ENCODE peak calls at places on chromosome 16, in seven cellular contexts. One of them, this sample, is unnamed. For H3K4me1 and H3K36me3, the result is how much of the 10 kb centered on the place peaks cover.

GRCh38 chr16:15777533-15778203 is 79.2 kb downstream of the MYH11 start:
- DNase-seq in uterus: no peak
- DNase-seq in adrenal gland: no peak
- DNase-seq in OCI-LY7: peak
- DNase-seq in psoas muscle: no peak
- DNase-seq in aorta: no peak
- DNase-seq in thoracic aorta: no peak
- DNase-seq in this sample: no peak

GRCh38 chr16:17777461-17777863 is 306.7 kb upstream of the XYLT1 start:
- DNase-seq in thoracic aorta: no peak
- DNase-seq in OCI-LY7: no peak
- DNase-seq in aorta: no peak
- DNase-seq in uterus: no peak
- DNase-seq in adrenal gland: no peak
- DNase-seq in psoas muscle: no peak
- DNase-seq in this sample: no peak

GRCh38 chr16:68447721-68448359 is 468 bp downstream of the SMPD3 start:
- DNase-seq in OCI-LY7: no peak
- DNase-seq in psoas muscle: no peak
- DNase-seq in aorta: no peak
- DNase-seq in adrenal gland: no peak
- DNase-seq in thoracic aorta: no peak
- DNase-seq in uterus: no peak
- DNase-seq in this sample: no peak

GRCh38 chr16:20675488-20676267 is 21.8 kb downstream of the ACSM1 start:
- DNase-seq in uterus: peak
- DNase-seq in adrenal gland: no peak
- DNase-seq in thoracic aorta: no peak
- DNase-seq in psoas muscle: no peak
- DNase-seq in OCI-LY7: no peak
- DNase-seq in aorta: no peak
- DNase-seq in this sample: no peak

GRCh38 chr16:13997933-13998332 is 73.2 kb upstream of the MRTFB start:
- DNase-seq in adrenal gland: no peak
- DNase-seq in psoas muscle: no peak
- DNase-seq in thoracic aorta: no peak
- DNase-seq in aorta: no peak
- DNase-seq in uterus: no peak
- DNase-seq in OCI-LY7: peak
- DNase-seq in this sample: no peak

GRCh38 chr16:8686879-8687278 is 12.5 kb downstream of the ABAT start:
- DNase-seq in adrenal gland: no peak
- DNase-seq in aorta: no peak
- DNase-seq in OCI-LY7: no peak
- DNase-seq in uterus: no peak
- DNase-seq in thoracic aorta: no peak
- DNase-seq in psoas muscle: no peak
- DNase-seq in this sample: no peak

GRCh38 chr16:1108299-1109252 is 12.5 kb upstream of the C1QTNF8 start:
- DNase-seq in OCI-LY7: no peak
- DNase-seq in aorta: peak
- DNase-seq in uterus: peak
- DNase-seq in adrenal gland: peak
- DNase-seq in thoracic aorta: no peak
- DNase-seq in psoas muscle: peak
- DNase-seq in this sample: no peak

GRCh38 chr16:89081556-89081955 is 12.1 kb upstream of the ACSF3 start:
- DNase-seq in adrenal gland: no peak
- DNase-seq in aorta: no peak
- DNase-seq in OCI-LY7: no peak
- DNase-seq in uterus: no peak
- DNase-seq in psoas muscle: no peak
- DNase-seq in thoracic aorta: no peak
- DNase-seq in this sample: no peak

GRCh38 chr16:68452176-68452575 is 3.9 kb upstream of the SMPD3 start:
- DNase-seq in adrenal gland: no peak
- DNase-seq in thoracic aorta: no peak
- DNase-seq in uterus: no peak
- DNase-seq in aorta: no peak
- DNase-seq in OCI-LY7: no peak
- DNase-seq in psoas muscle: no peak
- DNase-seq in this sample: no peak

GRCh38 chr16:88347656-88348376 is 34.9 kb upstream of the ZNF469 start:
- DNase-seq in uterus: no peak
- DNase-seq in OCI-LY7: peak
- DNase-seq in psoas muscle: peak
- DNase-seq in adrenal gland: no peak
- DNase-seq in aorta: peak
- DNase-seq in thoracic aorta: no peak
- DNase-seq in this sample: no peak

GRCh38 chr16:89422527-89422904 is 67.8 kb downstream of the ANKRD11 start:
- DNase-seq in thoracic aorta: peak
- DNase-seq in psoas muscle: no peak
- DNase-seq in aorta: peak
- DNase-seq in OCI-LY7: no peak
- DNase-seq in adrenal gland: no peak
- DNase-seq in uterus: no peak
- DNase-seq in this sample: no peak

GRCh38 chr16:22373662-22374310 is 633 bp downstream of the CDR2 start:
- DNase-seq in thoracic aorta: no peak
- DNase-seq in aorta: peak
- DNase-seq in psoas muscle: peak
- DNase-seq in OCI-LY7: peak
- DNase-seq in uterus: peak
- DNase-seq in adrenal gland: peak
- DNase-seq in this sample: peak

GRCh38 chr16:26594666-26595065 is 472.1 kb upstream of the C16orf82 start:
- DNase-seq in psoas muscle: no peak
- DNase-seq in uterus: no peak
- DNase-seq in aorta: no peak
- DNase-seq in OCI-LY7: no peak
- DNase-seq in thoracic aorta: no peak
- DNase-seq in adrenal gland: no peak
- DNase-seq in this sample: no peak

DNA sequence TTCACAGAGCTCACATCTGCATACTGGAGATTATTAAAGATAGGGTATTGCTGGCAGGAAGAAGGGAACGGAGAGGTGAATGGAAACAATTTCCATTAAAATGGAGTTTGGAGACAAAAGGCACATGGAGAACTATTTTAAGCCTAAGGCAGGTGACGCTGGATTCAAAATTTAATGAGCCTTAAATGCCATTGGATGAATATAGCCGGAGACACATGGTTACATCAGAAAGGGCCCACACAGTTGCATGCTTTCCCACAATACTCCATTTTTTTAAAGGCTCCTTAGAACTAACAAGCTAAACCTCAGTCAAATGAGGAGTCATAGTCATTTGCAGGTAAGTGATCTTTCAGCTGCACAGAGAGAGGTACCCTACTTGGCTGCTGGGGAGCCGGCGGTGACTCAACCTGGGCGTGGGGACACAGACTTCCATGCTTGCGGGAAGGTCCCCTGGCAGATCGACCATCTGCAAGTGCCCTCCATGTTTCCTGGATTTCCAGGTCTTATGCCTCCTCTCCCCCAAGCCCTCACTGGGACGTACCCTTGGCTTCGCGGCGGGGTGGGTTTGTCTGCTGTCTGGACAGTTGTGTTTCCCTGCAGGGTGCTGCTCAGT is 259.2 kb downstream of the CBLN1 start:
- DNase-seq in adrenal gland: no peak
- DNase-seq in aorta: no peak
- DNase-seq in psoas muscle: no peak
- DNase-seq in thoracic aorta: no peak
- DNase-seq in uterus: no peak
- DNase-seq in OCI-LY7: no peak
- DNase-seq in this sample: no peak
- H3K4me3 ChIP-seq in adrenal gland: no peak
- H3K4me3 ChIP-seq in aorta: no peak
- H3K4me3 ChIP-seq in psoas muscle: no peak
- H3K4me3 ChIP-seq in thoracic aorta: no peak
- H3K4me3 ChIP-seq in uterus: no peak
- H3K4me3 ChIP-seq in OCI-LY7: no peak
- H3K4me3 ChIP-seq in this sample: no peak

DNA sequence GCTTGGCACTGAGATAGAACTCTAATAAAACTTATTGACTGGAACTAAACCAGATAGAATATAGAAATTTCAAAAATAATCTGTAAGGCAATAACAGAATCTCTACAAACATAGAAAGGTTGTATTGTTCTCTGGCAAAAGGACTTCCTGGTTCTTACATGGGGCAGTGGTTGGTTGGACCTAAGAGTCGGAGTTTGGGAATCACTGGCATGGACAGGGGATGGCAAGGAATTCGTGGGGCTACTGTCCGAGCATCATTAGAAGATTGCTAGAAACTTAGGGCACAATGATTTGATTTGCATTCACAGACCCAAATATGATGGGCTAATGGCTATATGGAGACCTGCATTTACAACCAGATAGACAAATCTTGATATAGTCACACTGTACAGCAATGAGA is 103.8 kb upstream of the GOT2 start:
- DNase-seq in uterus: no peak
- DNase-seq in psoas muscle: no peak
- DNase-seq in thoracic aorta: no peak
- DNase-seq in aorta: no peak
- DNase-seq in adrenal gland: no peak
- DNase-seq in OCI-LY7: no peak
- DNase-seq in this sample: no peak
- H3K4me1 ChIP-seq in uterus: under half
- H3K4me1 ChIP-seq in psoas muscle: under half
- H3K4me1 ChIP-seq in thoracic aorta: under half
- H3K4me1 ChIP-seq in aorta: under half
- H3K4me1 ChIP-seq in adrenal gland: under half
- H3K4me1 ChIP-seq in OCI-LY7: under half
- H3K4me1 ChIP-seq in this sample: under half

GRCh38 chr16:3691778-3692177 is 25.5 kb downstream of the TRAP1 start:
- DNase-seq in OCI-LY7: no peak
- DNase-seq in adrenal gland: no peak
- DNase-seq in uterus: no peak
- DNase-seq in aorta: peak
- DNase-seq in psoas muscle: peak
- DNase-seq in thoracic aorta: no peak
- DNase-seq in this sample: no peak

GRCh38 chr16:3689731-3690130 is 27.6 kb downstream of the TRAP1 start:
- DNase-seq in adrenal gland: no peak
- DNase-seq in OCI-LY7: no peak
- DNase-seq in thoracic aorta: no peak
- DNase-seq in aorta: no peak
- DNase-seq in psoas muscle: no peak
- DNase-seq in uterus: no peak
- DNase-seq in this sample: no peak

GRCh38 chr16:3690991-3691720 is 26.2 kb downstream of the TRAP1 start:
- DNase-seq in aorta: peak
- DNase-seq in adrenal gland: no peak
- DNase-seq in uterus: peak
- DNase-seq in OCI-LY7: no peak
- DNase-seq in thoracic aorta: no peak
- DNase-seq in psoas muscle: peak
- DNase-seq in this sample: peak

GRCh38 chr16:3690470-3690918 is 26.8 kb downstream of the TRAP1 start:
- DNase-seq in uterus: peak
- DNase-seq in aorta: peak
- DNase-seq in thoracic aorta: peak
- DNase-seq in psoas muscle: peak
- DNase-seq in OCI-LY7: peak
- DNase-seq in adrenal gland: peak
- DNase-seq in this sample: peak

DNA sequence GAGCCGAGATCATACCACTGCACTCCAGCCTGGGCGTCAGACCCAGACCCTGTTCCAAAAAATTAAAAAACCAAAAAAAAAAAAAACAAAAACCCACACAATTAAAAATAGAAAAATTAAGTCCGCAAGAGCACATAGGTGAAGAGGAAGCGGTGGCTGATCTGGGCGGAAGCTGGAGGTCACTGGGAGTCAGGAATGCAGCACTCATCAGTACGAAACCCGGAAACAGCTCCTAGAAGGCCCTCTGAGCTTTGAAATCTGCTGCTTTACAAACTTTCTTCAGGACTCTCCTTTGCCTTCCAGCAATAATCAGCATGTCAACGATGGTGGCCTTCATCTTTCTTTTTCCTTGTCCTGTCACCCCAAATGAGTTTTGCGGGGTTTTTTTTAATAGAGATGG is 29.5 kb downstream of the TRAP1 start:
- DNase-seq in adrenal gland: no peak
- DNase-seq in psoas muscle: no peak
- DNase-seq in uterus: no peak
- DNase-seq in OCI-LY7: no peak
- DNase-seq in thoracic aorta: no peak
- DNase-seq in aorta: peak
- DNase-seq in this sample: no peak
- H3K36me3 ChIP-seq in adrenal gland: under half
- H3K36me3 ChIP-seq in psoas muscle: half or more
- H3K36me3 ChIP-seq in uterus: under half
- H3K36me3 ChIP-seq in OCI-LY7: half or more
- H3K36me3 ChIP-seq in thoracic aorta: under half
- H3K36me3 ChIP-seq in aorta: under half
- H3K36me3 ChIP-seq in this sample: under half

DNA sequence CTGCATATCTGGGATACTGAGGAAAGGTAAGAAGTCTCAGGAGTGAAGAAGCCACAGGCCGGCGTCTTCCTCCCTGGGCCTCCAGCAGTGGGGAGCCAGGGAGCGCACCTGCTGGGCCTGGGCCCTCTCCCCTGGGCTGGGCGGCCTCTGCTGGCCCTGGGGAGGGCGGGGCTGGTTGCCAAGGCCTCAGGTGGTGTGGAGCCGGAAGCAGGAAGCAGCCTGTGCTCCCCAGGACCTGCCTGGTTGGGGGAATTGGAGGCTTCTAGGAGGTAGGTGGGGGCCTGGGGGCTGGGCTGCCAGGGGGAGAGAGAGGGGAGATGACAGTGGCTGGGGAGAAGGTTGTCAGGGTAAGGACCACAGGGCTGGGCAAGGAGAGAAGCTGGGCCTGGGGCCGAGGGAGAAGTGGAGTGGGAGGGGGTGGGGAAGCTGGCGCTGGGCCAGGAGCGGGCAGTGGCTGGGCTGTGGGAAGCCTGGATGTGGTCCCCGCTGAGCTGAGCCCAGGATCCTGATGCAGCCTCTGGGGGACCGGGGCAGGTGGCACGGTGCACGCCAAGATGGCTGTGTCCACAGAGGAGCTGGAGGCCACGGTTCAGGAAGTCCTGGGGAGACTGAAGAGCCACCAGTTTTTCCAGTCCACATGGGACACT is at the start of gene SMIM22:
- DNase-seq in psoas muscle: no peak
- DNase-seq in aorta: no peak
- DNase-seq in uterus: no peak
- DNase-seq in thoracic aorta: no peak
- DNase-seq in OCI-LY7: no peak
- DNase-seq in adrenal gland: no peak
- DNase-seq in this sample: no peak
- H3K4me3 ChIP-seq in psoas muscle: no peak
- H3K4me3 ChIP-seq in aorta: no peak
- H3K4me3 ChIP-seq in uterus: no peak
- H3K4me3 ChIP-seq in thoracic aorta: no peak
- H3K4me3 ChIP-seq in OCI-LY7: no peak
- H3K4me3 ChIP-seq in adrenal gland: no peak
- H3K4me3 ChIP-seq in this sample: peak

DNA sequence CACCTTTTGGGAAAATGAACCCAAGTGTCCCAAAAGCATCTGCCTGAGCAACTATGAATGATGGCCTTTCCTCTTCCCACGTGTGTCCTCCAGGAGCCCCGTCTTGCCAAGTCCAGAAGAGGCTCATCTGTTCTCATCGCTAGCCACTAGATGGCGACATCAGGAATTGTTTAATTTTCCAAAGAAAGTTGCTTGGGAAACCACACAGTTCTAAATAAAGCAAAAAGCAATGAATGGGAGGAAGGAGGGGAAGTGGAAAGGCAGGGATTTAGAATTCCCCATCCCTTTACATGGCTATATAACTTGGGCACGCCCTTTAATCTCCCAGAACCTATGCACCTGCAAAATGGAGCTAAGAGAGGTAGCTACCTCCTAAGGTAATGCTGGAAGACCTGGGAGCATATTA is 9.0 kb upstream of the CDH5 start:
- DNase-seq in psoas muscle: no peak
- DNase-seq in aorta: no peak
- DNase-seq in adrenal gland: peak
- DNase-seq in OCI-LY7: peak
- DNase-seq in thoracic aorta: no peak
- DNase-seq in uterus: peak
- DNase-seq in this sample: no peak
- H3K4me1 ChIP-seq in psoas muscle: under half
- H3K4me1 ChIP-seq in aorta: under half
- H3K4me1 ChIP-seq in adrenal gland: under half
- H3K4me1 ChIP-seq in OCI-LY7: under half
- H3K4me1 ChIP-seq in thoracic aorta: under half
- H3K4me1 ChIP-seq in uterus: under half
- H3K4me1 ChIP-seq in this sample: under half